ENCODE peak calls at places on chromosomes 11 and 22, in four cellular contexts. R, N, K and T are unnamed samples.

GRCh38 chr11:120310875-120311274 is 14.2 kb upstream of the TLCD5 start:
- ATAC-seq in R (no peak), N (no peak), K (no peak), T (no peak)

GRCh38 chr22:48968201-48968959 is 859.3 kb downstream of the BRD1 start:
- ATAC-seq in R (peak; percentile 63), N (no peak), K (no peak), T (no peak)

GRCh38 chr11:79708319-79708928 is 267.6 kb upstream of the TENM4 start:
- ATAC-seq in R (peak; percentile 84), N (peak; percentile 91), K (no peak), T (no peak)

GRCh38 chr22:45995405-45996101 is 18.6 kb upstream of the WNT7B start:
- ATAC-seq in R (peak; percentile 39), N (no peak), K (no peak), T (no peak)

GRCh38 chr11:14577835-14578529 is 57.8 kb upstream of the PSMA1 start:
- ATAC-seq in R (no peak), N (peak; percentile 75), K (no peak), T (no peak)

GRCh38 chr11:66346476-66347424 is 679 bp downstream of the B4GAT1 start:
- ATAC-seq in R (no peak), N (no peak), K (no peak), T (no peak)

GRCh38 chr11:60878245-60879101 is 11.1 kb downstream of the ZP1 start:
- ATAC-seq in R (no peak), N (no peak), K (peak; percentile 51), T (peak; percentile 65)

GRCh38 chr11:115267871-115268270 is 236.3 kb downstream of the CADM1 start:
- ATAC-seq in R (no peak), N (no peak), K (no peak), T (no peak)

GRCh38 chr11:33835143-33835878 is 56.6 kb downstream of the LMO2 start:
- ATAC-seq in R (no peak), N (peak; percentile 27), K (peak; percentile 62), T (no peak)

GRCh38 chr11:12134239-12134590 is 23.8 kb downstream of the MICAL2 start:
- ATAC-seq in R (no peak), N (no peak), K (peak; percentile 60), T (no peak)

GRCh38 chr11:76617553-76618265 is 52.8 kb downstream of the LRRC32 start:
- ATAC-seq in R (no peak), N (no peak), K (peak; percentile 60), T (no peak)

GRCh38 chr11:2089536-2090165 is 49.5 kb downstream of the IGF2 start:
- ATAC-seq in R (peak; percentile 88), N (peak; percentile 96), K (peak; percentile 30), T (no peak)

GRCh38 chr11:1297576-1298473 is 11.6 kb downstream of the TOLLIP start:
- ATAC-seq in R (no peak), N (no peak), K (no peak), T (no peak)

GRCh38 chr22:50563410-50564160 is 866 bp upstream of the SYCE3 start:
- ATAC-seq in R (peak; percentile 22), N (peak; percentile 21), K (no peak), T (peak; percentile 5)

GRCh38 chr11:10375280-10376048 is 70.6 kb downstream of the ADM start:
- ATAC-seq in R (peak; percentile 9), N (no peak), K (no peak), T (no peak)

GRCh38 chr11:2553886-2554285 is 109.1 kb downstream of the KCNQ1 start:
- ATAC-seq in R (no peak), N (no peak), K (no peak), T (no peak)

GRCh38 chr22:17009640-17010291 is 1.7 kb upstream of the GAB4 start:
- ATAC-seq in R (no peak), N (peak; percentile 19), K (peak; percentile 11), T (no peak)

GRCh38 chr22:31607696-31608095 is 54.3 kb downstream of the PISD start:
- ATAC-seq in R (no peak), N (no peak), K (no peak), T (no peak)

GRCh38 chr11:57778318-57779037 is 16.9 kb downstream of the CTNND1 start:
- ATAC-seq in R (peak; percentile 94), N (peak; percentile 31), K (peak; percentile 91), T (peak; percentile 93)

GRCh38 chr11:22633354-22633902 is 7.8 kb upstream of the FANCF start:
- ATAC-seq in R (no peak), N (peak; percentile 31), K (no peak), T (no peak)

GRCh38 chr11:8317164-8317563 is 53.5 kb upstream of the LMO1 start:
- ATAC-seq in R (no peak), N (no peak), K (no peak), T (no peak)

GRCh38 chr11:65444314-65445051 is 21.9 kb downstream of the NEAT1 start:
- ATAC-seq in R (peak; percentile 14), N (no peak), K (no peak), T (no peak)

GRCh38 chr22:30459206-30460052 is 12.4 kb downstream of the SEC14L3 start:
- ATAC-seq in R (no peak), N (peak; percentile 44), K (no peak), T (no peak)

GRCh38 chr11:31805037-31805628 is 6.0 kb downstream of the PAX6 start:
- ATAC-seq in R (no peak), N (no peak), K (no peak), T (no peak)

GRCh38 chr11:38019072-38019775 is 1421.2 kb upstream of the RAG2 start:
- ATAC-seq in R (no peak), N (peak; percentile 24), K (no peak), T (no peak)

GRCh38 chr11:22957890-22958289 is 97.6 kb upstream of the CCDC179 start:
- ATAC-seq in R (no peak), N (no peak), K (no peak), T (no peak)

GRCh38 chr11:36053901-36054300 is 110.0 kb downstream of the LDLRAD3 start:
- ATAC-seq in R (no peak), N (no peak), K (no peak), T (no peak)

GRCh38 chr22:41442240-41442792 is 4.3 kb downstream of the TOB2 start:
- ATAC-seq in R (no peak), N (no peak), K (no peak), T (no peak)
- TF ChIP-seq POLR2AphosphoS5 in R (no peak), N (no peak), K (no peak), T (no peak)

GRCh38 chr11:118621071-118621815 is 13.8 kb downstream of the PHLDB1 start:
- ATAC-seq in R (peak; percentile 88), N (peak; percentile 42), K (peak; percentile 71), T (peak; percentile 82)
- TF ChIP-seq POLR2AphosphoS5 in R (peak; percentile 63), N (no peak), K (peak; percentile 38), T (peak; percentile 22)

GRCh38 chr22:19942886-19943664 is 1.5 kb upstream of the TXNRD2 start:
- ATAC-seq in R (no peak), N (peak; percentile 5), K (peak; percentile 73), T (peak; percentile 68)
- TF ChIP-seq POLR2AphosphoS5 in R (no peak), N (no peak), K (peak; percentile 16), T (peak; percentile 85)

DNA sequence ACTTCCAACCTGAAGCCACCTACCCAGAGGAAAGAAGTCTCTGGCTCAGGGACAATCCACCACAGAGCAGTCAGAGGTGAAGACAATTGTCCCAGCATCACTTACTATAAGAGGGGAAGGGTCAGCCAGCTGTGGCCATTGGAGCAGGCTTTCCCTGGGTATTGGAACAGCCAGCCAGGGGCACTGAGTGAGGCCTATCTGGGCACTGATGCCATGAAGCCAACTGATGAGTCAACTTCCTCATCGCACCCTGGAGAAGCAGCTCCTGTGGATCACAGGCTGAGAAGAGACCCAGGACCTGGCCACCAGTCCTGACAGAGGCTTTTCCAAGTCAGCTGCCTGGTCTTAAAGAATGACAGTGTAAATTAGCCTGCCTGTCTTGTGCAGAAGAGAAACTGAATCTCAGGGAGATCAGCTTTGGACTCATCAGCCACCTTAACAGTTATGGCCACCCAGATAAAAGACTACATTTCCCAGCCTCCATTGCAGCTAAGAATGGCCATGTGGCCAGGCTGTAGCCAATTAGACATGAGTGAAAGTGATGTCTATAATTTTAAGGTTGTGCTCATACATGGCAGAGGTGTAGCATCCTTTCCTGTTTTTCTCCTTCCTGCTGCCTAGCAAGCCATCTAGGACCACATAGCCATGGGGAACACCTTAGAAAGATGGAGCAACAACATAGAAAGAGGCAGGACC is 19.0 kb downstream of the CHST1 start:
- ATAC-seq in R (peak; percentile 82), N (peak; percentile 91), K (no peak), T (peak; percentile 28)
- TF ChIP-seq POLR2AphosphoS5 in R (no peak), N (no peak), K (no peak), T (no peak)